ENCODE peak calls at places on chromosome 20, in five cellular contexts. J is stimulated activated naive CD4-positive, alpha-beta T cell; M is HS-27A; R is NAMALWA; S is NCI-H2029. H is an unnamed sample.

GRCh38 chr20:44582321-44583025 is at the start of gene PKIG:
- DNase-seq in J (no peak), M (no peak), R (peak; percentile 47), S (no peak), H (no peak)

GRCh38 chr20:59955131-59955796 is 3.0 kb upstream of the CDH26 start:
- DNase-seq in J (no peak), M (no peak), R (peak; percentile 61), S (peak; percentile 23), H (no peak)

GRCh38 chr20:50569864-50570836 is 60.0 kb downstream of the PTPN1 start:
- DNase-seq in J (no peak), M (no peak), R (peak; percentile 57), S (no peak), H (no peak)

GRCh38 chr20:37734228-37734980 is 40.6 kb downstream of the CTNNBL1 start:
- DNase-seq in J (no peak), M (no peak), R (no peak), S (no peak), H (no peak)

GRCh38 chr20:58458342-58459057 is 56.7 kb downstream of the APCDD1L start:
- DNase-seq in J (no peak), M (no peak), R (peak; percentile 42), S (no peak), H (no peak)

GRCh38 chr20:17796096-17796563 is 96.4 kb downstream of the BANF2 start:
- DNase-seq in J (no peak), M (no peak), R (no peak), S (no peak), H (no peak)

GRCh38 chr20:3222635-3223600 is 13.6 kb downstream of the ITPA start:
- DNase-seq in J (peak; percentile 36), M (no peak), R (peak; percentile 65), S (peak; percentile 98), H (no peak)

GRCh38 chr20:3477861-3478544 is 7.2 kb downstream of the ATRN start:
- DNase-seq in J (no peak), M (no peak), R (no peak), S (no peak), H (no peak)

GRCh38 chr20:62336775-62337557 is 30.1 kb downstream of the LAMA5 start:
- DNase-seq in J (no peak), M (no peak), R (no peak), S (no peak), H (no peak)

GRCh38 chr20:48025061-48025515 is 239.8 kb upstream of the SULF2 start:
- DNase-seq in J (no peak), M (peak; percentile 2), R (no peak), S (no peak), H (no peak)

GRCh38 chr20:24993337-24994185 is 1.0 kb upstream of the APMAP start:
- DNase-seq in J (no peak), M (peak; percentile 48), R (peak; percentile 12), S (peak; percentile 77), H (no peak)

GRCh38 chr20:53842301-53843099 is 227.9 kb downstream of the BCAS1 start:
- DNase-seq in J (no peak), M (no peak), R (no peak), S (no peak), H (no peak)

GRCh38 chr20:15703171-15703911 is 869.9 kb downstream of the KIF16B start:
- DNase-seq in J (no peak), M (peak; percentile 81), R (no peak), S (no peak), H (no peak)

GRCh38 chr20:38557174-38557573 is 23.8 kb upstream of the ADIG start:
- DNase-seq in J (no peak), M (no peak), R (no peak), S (no peak), H (no peak)

GRCh38 chr20:36647194-36648121 is 1.5 kb upstream of the SLA2 start:
- DNase-seq in J (no peak), M (no peak), R (no peak), S (no peak), H (no peak)

H was measured in chondrocyte.